ENCODE peak calls at places on chromosomes 11 and 22, in six cellular contexts. G is ovary, J is adrenal gland, N is PC-3, F is body of pancreas, L is mesendoderm. B is an unnamed sample. For H3K4me1, the result is how much of the 10 kb centered on the place peaks cover.

GRCh38 chr11:74676596-74676995 is 54.6 kb downstream of the CHRDL2 start:
- DNase-seq in N (no peak), J (no peak), L (no peak), G (peak), F (no peak), B (no peak)

GRCh38 chr22:39024923-39025322 is 4.0 kb downstream of the APOBEC3D start:
- DNase-seq in J (no peak), F (no peak), N (no peak), G (no peak), L (no peak), B (no peak)

GRCh38 chr11:3886985-3887384 is 31.5 kb downstream of the STIM1 start:
- DNase-seq in F (no peak), L (no peak), G (no peak), N (no peak), J (no peak), B (no peak)

GRCh38 chr11:119513141-119513805 is 90.3 kb upstream of the THY1 start:
- DNase-seq in F (no peak), G (no peak), N (no peak), J (no peak), L (no peak), B (no peak)

GRCh38 chr11:36010010-36010740 is 66.3 kb downstream of the LDLRAD3 start:
- DNase-seq in J (no peak), N (peak), G (no peak), F (no peak), L (no peak), B (no peak)

GRCh38 chr11:114447444-114447843 is 8.2 kb downstream of the REXO2 start:
- DNase-seq in G (no peak), L (no peak), F (no peak), N (no peak), J (no peak), B (no peak)

GRCh38 chr11:32706985-32707736 is 87.3 kb downstream of the CCDC73 start:
- DNase-seq in F (no peak), N (peak), J (no peak), L (no peak), G (no peak), B (no peak)

GRCh38 chr11:97702948-97703347 is 1313.1 kb downstream of the JRKL start:
- DNase-seq in J (no peak), F (no peak), N (no peak), G (no peak), L (no peak), B (no peak)

GRCh38 chr11:76690736-76691135 is 20.2 kb upstream of the LRRC32 start:
- DNase-seq in F (no peak), L (no peak), N (no peak), J (no peak), G (no peak), B (no peak)

GRCh38 chr11:1074244-1075221 is at the start of gene MUC2:
- DNase-seq in L (no peak), J (no peak), F (no peak), G (no peak), N (no peak), B (peak)

GRCh38 chr11:109121173-109121938 is 300.6 kb upstream of the C11orf87 start:
- DNase-seq in L (no peak), F (no peak), G (no peak), J (no peak), N (no peak), B (no peak)

GRCh38 chr11:32723332-32723731 is 71.1 kb downstream of the CCDC73 start:
- DNase-seq in L (no peak), F (no peak), J (no peak), N (no peak), G (no peak), B (no peak)

GRCh38 chr11:70174846-70175764 is 28.0 kb upstream of the FADD start:
- DNase-seq in L (no peak), N (no peak), F (no peak), J (no peak), G (no peak), B (no peak)

GRCh38 chr11:48033918-48034341 is 53.6 kb downstream of the PTPRJ start:
- DNase-seq in L (no peak), F (no peak), G (no peak), N (no peak), J (no peak), B (no peak)

GRCh38 chr11:84906995-84907394 is 720.1 kb downstream of the DLG2 start:
- DNase-seq in N (peak), J (no peak), L (no peak), G (no peak), F (no peak), B (no peak)

GRCh38 chr11:58188770-58189169 is at the start of gene OR9Q2:
- DNase-seq in G (no peak), N (no peak), L (no peak), J (no peak), F (no peak), B (no peak)

GRCh38 chr11:64619811-64620285 is 28.8 kb downstream of the SLC22A12 start:
- DNase-seq in J (peak), G (peak), L (peak), N (peak), F (peak), B (peak)

GRCh38 chr11:16169541-16169940 is 186.8 kb downstream of the SOX6 start:
- DNase-seq in N (no peak), J (no peak), L (peak), F (no peak), G (no peak), B (peak)

GRCh38 chr11:7160814-7161489 is 72.2 kb downstream of the RBMXL2 start:
- DNase-seq in G (no peak), F (no peak), J (no peak), L (no peak), N (no peak), B (no peak)

GRCh38 chr11:105070221-105070789 is 25.2 kb upstream of the CARD16 start:
- DNase-seq in G (no peak), J (no peak), L (no peak), F (no peak), N (peak), B (no peak)

GRCh38 chr11:35554491-35555237 is 29.2 kb upstream of the PAMR1 start:
- DNase-seq in G (no peak), J (no peak), F (no peak), N (peak), L (peak), B (no peak)

GRCh38 chr11:111336062-111336461 is 37.7 kb downstream of the POU2AF3 start:
- DNase-seq in F (no peak), N (no peak), L (no peak), J (no peak), G (no peak), B (no peak)

GRCh38 chr22:44455963-44456358 is 42.1 kb downstream of the RTL6 start:
- DNase-seq in N (no peak), L (no peak), G (no peak), F (no peak), J (no peak), B (no peak)
- H3K4me3 ChIP-seq in N (no peak), L (no peak), G (no peak), F (no peak), J (no peak), B (no peak)

GRCh38 chr22:17269607-17270261 is 50.5 kb upstream of the ADA2 start:
- DNase-seq in N (no peak), J (no peak), L (no peak), G (no peak), F (no peak), B (no peak)
- H3K4me1 ChIP-seq in N (under half), J (under half), L (under half), G (under half), F (under half), B (under half)

GRCh38 chr11:130181295-130182272 is 22.0 kb downstream of the ST14 start:
- DNase-seq in N (peak), F (peak), L (no peak), G (no peak), J (peak), B (no peak)
- H3K4me3 ChIP-seq in N (no peak), F (no peak), L (no peak), G (no peak), J (no peak), B (no peak)

DNA sequence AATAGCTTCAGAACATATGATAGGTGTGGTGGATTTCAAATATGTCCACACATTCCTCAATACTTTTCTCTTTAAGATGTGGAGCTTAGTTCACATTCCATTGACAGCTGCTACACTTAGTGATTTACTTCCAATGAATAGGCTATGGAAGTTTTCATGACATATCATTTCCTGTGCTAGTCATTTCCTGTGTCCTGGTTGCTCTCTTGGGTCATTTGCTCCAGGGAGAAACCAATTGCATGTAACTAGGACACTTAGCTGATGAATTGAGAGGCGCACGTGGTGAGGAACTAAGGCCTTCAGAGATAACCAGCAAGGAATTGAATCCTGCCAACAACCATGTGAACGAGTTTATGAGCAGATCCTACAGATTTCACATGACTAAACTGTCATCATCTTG is 120.9 kb downstream of the SLC17A6 start:
- DNase-seq in L (peak), F (no peak), J (no peak), G (no peak), N (peak), B (no peak)
- H3K4me1 ChIP-seq in L (under half), F (under half), J (under half), G (under half), N (under half), B (under half)

DNA sequence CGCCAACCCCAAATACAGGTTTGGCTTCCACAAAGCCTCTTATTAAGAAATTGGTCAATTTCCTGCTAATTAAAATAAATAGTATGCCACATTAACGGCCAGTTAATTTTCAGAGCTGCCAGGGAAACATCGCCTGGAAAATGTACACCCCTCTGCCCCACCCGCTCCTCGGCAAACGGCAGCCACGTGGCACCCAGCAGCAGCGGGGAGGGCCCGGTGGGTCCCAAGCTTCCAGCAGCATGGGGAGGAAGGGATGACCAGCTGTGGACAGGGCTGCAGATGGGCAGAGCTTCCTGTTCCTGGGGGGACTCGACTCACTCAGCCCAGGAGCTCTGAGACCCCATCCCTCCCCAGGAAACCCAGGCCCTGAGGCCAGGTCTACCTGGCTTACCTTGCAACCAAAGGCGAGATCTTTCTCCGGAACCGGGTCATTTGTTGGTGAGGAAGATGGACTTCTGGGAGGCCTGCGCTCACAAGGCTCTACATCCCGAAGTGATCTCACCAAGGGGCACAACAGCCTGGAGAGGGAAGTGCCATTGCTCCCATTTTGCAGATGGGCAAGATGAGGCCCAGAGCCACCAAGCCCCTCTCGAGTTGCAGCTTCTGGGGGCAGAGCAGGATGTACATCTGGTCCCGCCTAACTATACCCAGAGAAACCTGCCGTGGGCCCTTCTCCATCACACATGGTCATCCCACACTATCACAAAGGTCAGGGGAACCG is 68.3 kb downstream of the IGLL1 start:
- DNase-seq in L (no peak), G (no peak), N (no peak), J (no peak), F (no peak), B (no peak)
- H3K4me3 ChIP-seq in L (no peak), G (no peak), N (no peak), J (no peak), F (no peak), B (no peak)